ENCODE peak calls at places on chromosomes 6 and 20, in six cellular contexts. T is gastrocnemius medialis; Y is CD4-positive, alpha-beta memory T cell; S is occipital lobe; V is activated B cell treated with CpG ODN at 0.5 μM for 24 hours; E is A172. Q is an unnamed sample.

GRCh38 chr20:13006825-13007224 is 1.9 kb upstream of the SPTLC3 start:
- DNase-seq in S (no peak), E (no peak), Y (no peak), T (no peak), V (no peak), Q (no peak)

GRCh38 chr6:145112711-145113148 is 622.6 kb downstream of the EPM2A start:
- DNase-seq in S (no peak), V (no peak), E (peak), Y (no peak), T (no peak), Q (no peak)

GRCh38 chr6:22877946-22878705 is 308.8 kb downstream of the HDGFL1 start:
- DNase-seq in S (no peak), Y (no peak), E (peak), T (no peak), V (no peak), Q (no peak)

GRCh38 chr6:140025171-140025570 is 650.7 kb upstream of the CITED2 start:
- DNase-seq in Y (no peak), V (no peak), T (no peak), S (no peak), E (no peak), Q (no peak)

GRCh38 chr6:7879043-7879442 is 31.5 kb downstream of the TXNDC5 start:
- DNase-seq in T (no peak), V (no peak), Y (no peak), S (no peak), E (no peak), Q (no peak)

GRCh38 chr6:9927271-9927670 is 487.6 kb downstream of the TFAP2A start:
- DNase-seq in V (no peak), T (no peak), Y (no peak), S (no peak), E (peak), Q (no peak)

GRCh38 chr6:119241124-119241491 is 108.5 kb downstream of the MAN1A1 start:
- DNase-seq in S (no peak), V (no peak), T (no peak), E (no peak), Y (no peak), Q (no peak)

GRCh38 chr20:5270608-5271007 is 46.1 kb downstream of the PROKR2 start:
- DNase-seq in V (no peak), Y (no peak), E (no peak), S (no peak), T (no peak), Q (no peak)

GRCh38 chr6:50992232-50992631 is 173.6 kb downstream of the TFAP2B start:
- DNase-seq in Y (no peak), T (no peak), S (no peak), V (no peak), E (no peak), Q (no peak)

GRCh38 chr6:135812085-135812526 is 39.4 kb upstream of the PDE7B start:
- DNase-seq in V (no peak), S (no peak), Y (no peak), E (peak), T (peak), Q (no peak)

GRCh38 chr6:148177589-148178233 is 164.9 kb upstream of the SASH1 start:
- DNase-seq in V (no peak), Y (peak), E (peak), S (peak), T (peak), Q (no peak)

GRCh38 chr6:89297695-89298351 is 17.3 kb downstream of the GABRR2 start:
- DNase-seq in V (no peak), Y (peak), E (peak), S (peak), T (peak), Q (peak)

GRCh38 chr6:87088076-87088475 is 6.8 kb downstream of the CGA start:
- DNase-seq in Y (no peak), T (no peak), E (no peak), S (no peak), V (no peak), Q (no peak)

GRCh38 chr6:45709834-45710233 is 305.8 kb downstream of the CLIC5 start:
- DNase-seq in S (no peak), T (no peak), V (no peak), Y (no peak), E (no peak), Q (no peak)

GRCh38 chr6:63504777-63505384 is 67.4 kb upstream of the LOC128125822 start:
- DNase-seq in T (no peak), Y (no peak), S (no peak), V (no peak), E (peak), Q (no peak)

GRCh38 chr6:29563435-29563834 is 3.9 kb upstream of the UBD start:
- DNase-seq in V (no peak), E (no peak), S (no peak), Y (no peak), T (no peak), Q (no peak)

GRCh38 chr6:434051-434705 is 42.6 kb downstream of the IRF4 start:
- DNase-seq in V (no peak), E (no peak), S (no peak), T (no peak), Y (no peak), Q (no peak)

GRCh38 chr6:18216411-18216810 is 47.9 kb downstream of the DEK start:
- DNase-seq in Y (no peak), S (no peak), E (peak), V (no peak), T (no peak), Q (no peak)

GRCh38 chr20:47066484-47067270 is 172.0 kb downstream of the EYA2 start:
- DNase-seq in Y (no peak), S (no peak), V (no peak), E (no peak), T (no peak), Q (no peak)

GRCh38 chr6:84568971-84569370 is 195.4 kb downstream of the TBX18 start:
- DNase-seq in S (no peak), Y (no peak), T (no peak), E (peak), V (no peak), Q (no peak)

GRCh38 chr6:27591660-27592059 is 118.8 kb upstream of the ZNF184 start:
- DNase-seq in V (no peak), S (no peak), T (no peak), Y (no peak), E (peak), Q (peak)

GRCh38 chr6:158595223-158595622 is 35.3 kb downstream of the TMEM181 start:
- DNase-seq in Y (peak), E (no peak), V (no peak), S (no peak), T (no peak), Q (no peak)

GRCh38 chr6:149463781-149464180 is 21.0 kb downstream of the ZC3H12D start:
- DNase-seq in E (no peak), V (no peak), T (no peak), Y (no peak), S (no peak), Q (no peak)